ENCODE peak calls at places on chromosomes 13 and 19, in four cellular contexts. K is GM13977, A is left ventricle myocardium inferior, J is tibial artery. E is an unnamed sample.

GRCh38 chr13:32454886-32455593 is 27.1 kb upstream of the N4BP2L1 start:
- DNase-seq in K (no peak), A (no peak), J (no peak), E (no peak)

GRCh38 chr19:56314018-56314583 is 538 bp downstream of the ZSCAN5A start:
- DNase-seq in A (no peak), K (peak), J (no peak), E (no peak)

GRCh38 chr13:46154136-46154854 is 27.7 kb downstream of the LCP1 start:
- DNase-seq in A (no peak), J (no peak), K (no peak), E (no peak)

GRCh38 chr13:36709136-36709895 is 35.5 kb downstream of the SERTM1 start:
- DNase-seq in A (no peak), J (no peak), K (no peak), E (no peak)

GRCh38 chr19:703651-704446 is 4.9 kb upstream of the PALM start:
- DNase-seq in K (peak), J (peak), A (peak), E (peak)

GRCh38 chr19:10061717-10062310 is 24.3 kb upstream of the SHFL start:
- DNase-seq in J (no peak), A (no peak), K (no peak), E (no peak)

GRCh38 chr19:31316201-31316951 is 32.9 kb downstream of the TSHZ3 start:
- DNase-seq in K (no peak), J (peak), A (no peak), E (no peak)

GRCh38 chr13:73937420-73937819 is 196.8 kb downstream of the KLF12 start:
- DNase-seq in K (no peak), A (no peak), J (no peak), E (no peak)

GRCh38 chr19:7988307-7988706 is 17.1 kb downstream of the ELAVL1 start:
- DNase-seq in J (no peak), K (no peak), A (no peak), E (no peak)

GRCh38 chr19:46746281-46746965 is at the start of gene STRN4:
- DNase-seq in K (peak), J (no peak), A (peak), E (peak)

GRCh38 chr13:34863360-34864135 is 78.5 kb upstream of the NBEA start:
- DNase-seq in J (no peak), K (no peak), A (no peak), E (no peak)

GRCh38 chr19:49157445-49158224 is at the start of gene TRPM4:
- DNase-seq in J (peak), K (no peak), A (peak), E (no peak)

GRCh38 chr13:71148391-71148790 is 718.6 kb downstream of the DACH1 start:
- DNase-seq in A (no peak), J (no peak), K (no peak), E (no peak)

GRCh38 chr19:29547361-29547960 is 21.7 kb downstream of the VSTM2B start:
- DNase-seq in J (peak), A (no peak), K (no peak), E (no peak)

GRCh38 chr13:28497143-28497876 is 2.4 kb upstream of the FLT1 start:
- DNase-seq in A (no peak), K (no peak), J (no peak), E (no peak)

GRCh38 chr19:45404557-45405434 is at the start of gene PPP1R13L:
- DNase-seq in J (peak), K (peak), A (peak), E (peak)

GRCh38 chr19:45403781-45404556 is 900 bp downstream of the PPP1R13L start:
- DNase-seq in K (peak), A (peak), J (peak), E (peak)

GRCh38 chr19:45401815-45402468 is 2.9 kb downstream of the PPP1R13L start:
- DNase-seq in K (no peak), A (no peak), J (no peak), E (no peak)

GRCh38 chr19:45403272-45403671 is 1.6 kb downstream of the PPP1R13L start:
- DNase-seq in J (no peak), K (no peak), A (no peak), E (no peak)

GRCh38 chr19:45402469-45403070 is 2.3 kb downstream of the PPP1R13L start:
- DNase-seq in K (peak), J (no peak), A (peak), E (peak)
- TF ChIP-seq CTCF in K (peak), J (no peak), A (peak), E (peak)

GRCh38 chr13:110680852-110681251 is 25.1 kb downstream of the CARS2 start:
- DNase-seq in A (no peak), K (no peak), J (no peak), E (peak)
- TF ChIP-seq CTCF in A (peak), K (peak), J (no peak), E (peak)

GRCh38 chr19:13718733-13719132 is 45.6 kb upstream of the MRI1 start:
- DNase-seq in J (no peak), K (no peak), A (peak), E (no peak)
- TF ChIP-seq CTCF in J (no peak), K (no peak), A (peak), E (no peak)

GRCh38 chr13:42660367-42660965 is 86.5 kb downstream of the TNFSF11 start:
- DNase-seq in J (no peak), K (no peak), A (no peak), E (no peak)
- TF ChIP-seq CTCF in J (no peak), K (peak), A (peak), E (peak)

GRCh38 chr19:54431255-54431838 is 16.1 kb downstream of the TTYH1 start:
- DNase-seq in J (no peak), K (no peak), A (peak), E (no peak)
- TF ChIP-seq CTCF in J (no peak), K (no peak), A (no peak), E (no peak)